ENCODE peak calls at places on chromosome 20, in four cellular contexts. E, U, Q and V are unnamed samples. For H3K4me1 and H3K36me3, the result is how much of the 10 kb centered on the place peaks cover.

GRCh38 chr20:4709261-4710105 is 12.2 kb upstream of the PRND start:
- DNase-seq in Q (no peak), E (no peak), U (no peak), V (no peak)

GRCh38 chr20:3741846-3742458 is 9.5 kb downstream of the HSPA12B start:
- DNase-seq in U (no peak), E (no peak), Q (no peak), V (no peak)

GRCh38 chr20:36988494-36988966 is 37.0 kb upstream of the SAMHD1 start:
- DNase-seq in Q (no peak), E (peak), U (no peak), V (peak)

GRCh38 chr20:38134427-38135281 is 30.4 kb downstream of the TGM2 start:
- DNase-seq in Q (no peak), E (no peak), U (no peak), V (peak)

GRCh38 chr20:9829835-9830234 is 9.0 kb downstream of the PAK5 start:
- DNase-seq in E (no peak), Q (no peak), U (no peak), V (no peak)

GRCh38 chr20:36849333-36850065 is 26.4 kb upstream of the TLDC2 start:
- DNase-seq in Q (no peak), E (no peak), U (no peak), V (no peak)

GRCh38 chr20:50121858-50122271 is 8.9 kb upstream of the UBE2V1 start:
- DNase-seq in Q (no peak), U (no peak), E (no peak), V (no peak)

GRCh38 chr20:49545572-49545971 is 22.4 kb downstream of the PTGIS start:
- DNase-seq in U (no peak), E (no peak), Q (no peak), V (no peak)

GRCh38 chr20:61299613-61300012 is 47.6 kb downstream of the CDH4 start:
- DNase-seq in E (no peak), Q (no peak), U (no peak), V (no peak)

GRCh38 chr20:45011108-45011526 is 44.8 kb downstream of the STK4 start:
- DNase-seq in Q (no peak), E (peak), U (peak), V (peak)
- H3K4me1 ChIP-seq in Q (under half), E (half or more), U (under half), V (under half)

DNA sequence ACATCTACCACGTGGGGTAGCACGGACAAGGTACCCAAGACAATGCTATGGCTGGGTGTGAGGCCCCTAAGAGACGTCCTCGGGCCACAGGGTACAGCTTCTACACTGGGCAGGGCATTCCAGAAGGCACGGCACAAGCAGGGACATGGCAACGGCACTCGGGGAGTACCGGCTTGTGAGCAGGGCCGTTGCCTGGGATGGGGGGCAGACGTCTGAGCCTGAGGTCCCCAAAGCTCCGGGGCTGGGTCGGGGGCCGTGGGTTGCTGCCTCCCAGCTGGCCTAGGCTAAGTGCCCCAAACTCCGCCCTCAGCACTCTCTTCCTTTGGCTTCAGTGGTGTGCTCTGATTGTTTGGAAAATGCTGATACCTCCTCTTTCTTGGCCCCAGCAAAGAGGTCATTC is 110.6 kb downstream of the SULF2 start:
- DNase-seq in E (no peak), U (no peak), Q (no peak), V (no peak)
- H3K36me3 ChIP-seq in E (under half), U (under half), Q (under half), V (under half)

DNA sequence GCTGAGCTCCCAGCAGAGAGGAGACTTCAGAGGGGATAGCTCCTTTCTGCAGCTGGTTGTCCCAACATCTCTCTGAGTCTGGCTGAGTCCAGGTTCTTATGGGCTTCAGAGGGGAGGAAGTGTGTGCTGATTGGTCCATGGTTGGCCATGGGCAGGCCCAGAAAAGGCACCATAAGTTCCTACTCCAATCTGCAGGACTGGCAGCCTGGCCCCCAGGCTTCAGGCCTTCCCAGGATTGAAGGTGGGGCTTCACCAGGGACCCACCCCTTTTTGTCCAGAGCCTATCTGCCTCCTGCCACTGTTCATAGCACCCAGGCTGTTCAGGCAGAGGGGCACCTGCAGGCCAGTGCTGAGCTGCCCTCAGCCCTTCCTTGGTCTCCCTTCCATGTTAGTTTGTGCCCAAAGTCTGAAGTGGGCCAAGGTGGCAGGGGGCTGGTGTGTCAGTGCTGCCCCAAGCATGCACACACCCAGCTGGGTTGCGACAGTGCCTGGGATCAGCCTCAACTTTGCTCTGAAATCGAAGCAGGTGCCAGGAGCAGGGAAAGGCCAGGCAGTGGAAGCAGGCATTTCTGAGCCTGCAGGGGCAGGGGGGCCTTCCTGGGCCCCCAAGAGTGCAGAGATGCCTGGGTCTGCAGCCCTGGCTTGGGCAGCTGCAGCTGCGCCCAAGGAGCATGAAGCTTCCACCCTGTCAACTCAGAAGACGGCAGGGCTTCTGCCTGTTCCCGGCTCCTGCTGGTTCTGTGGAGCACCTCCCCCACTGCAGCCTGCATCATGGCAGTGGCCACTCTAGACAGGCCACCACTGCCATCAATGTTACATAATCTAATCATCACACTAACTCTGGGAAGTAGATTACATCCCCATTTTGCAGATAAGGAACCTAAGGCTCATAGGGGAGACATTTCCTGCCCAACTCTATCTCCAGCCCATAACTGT is 21.4 kb upstream of the TOP1 start:
- DNase-seq in U (no peak), E (no peak), Q (no peak), V (no peak)
- H3K4me1 ChIP-seq in U (under half), E (under half), Q (under half), V (under half)

GRCh38 chr20:51509208-51509607 is 33.3 kb downstream of the NFATC2 start:
- DNase-seq in E (no peak), U (no peak), Q (no peak), V (no peak)
- H3K36me3 ChIP-seq in E (under half), U (under half), Q (under half), V (under half)

GRCh38 chr20:53579581-53580375 is 13.9 kb downstream of the ZNF217 start:
- DNase-seq in E (peak), U (no peak), Q (peak), V (peak)

GRCh38 chr20:53579266-53579580 is 14.4 kb downstream of the ZNF217 start:
- DNase-seq in E (no peak), Q (no peak), U (no peak), V (no peak)

GRCh38 chr20:53581444-53582311 is 12.0 kb downstream of the ZNF217 start:
- DNase-seq in U (no peak), E (peak), Q (no peak), V (peak)

GRCh38 chr20:53578492-53579222 is 15.0 kb downstream of the ZNF217 start:
- DNase-seq in U (no peak), Q (no peak), E (peak), V (peak)

DNA sequence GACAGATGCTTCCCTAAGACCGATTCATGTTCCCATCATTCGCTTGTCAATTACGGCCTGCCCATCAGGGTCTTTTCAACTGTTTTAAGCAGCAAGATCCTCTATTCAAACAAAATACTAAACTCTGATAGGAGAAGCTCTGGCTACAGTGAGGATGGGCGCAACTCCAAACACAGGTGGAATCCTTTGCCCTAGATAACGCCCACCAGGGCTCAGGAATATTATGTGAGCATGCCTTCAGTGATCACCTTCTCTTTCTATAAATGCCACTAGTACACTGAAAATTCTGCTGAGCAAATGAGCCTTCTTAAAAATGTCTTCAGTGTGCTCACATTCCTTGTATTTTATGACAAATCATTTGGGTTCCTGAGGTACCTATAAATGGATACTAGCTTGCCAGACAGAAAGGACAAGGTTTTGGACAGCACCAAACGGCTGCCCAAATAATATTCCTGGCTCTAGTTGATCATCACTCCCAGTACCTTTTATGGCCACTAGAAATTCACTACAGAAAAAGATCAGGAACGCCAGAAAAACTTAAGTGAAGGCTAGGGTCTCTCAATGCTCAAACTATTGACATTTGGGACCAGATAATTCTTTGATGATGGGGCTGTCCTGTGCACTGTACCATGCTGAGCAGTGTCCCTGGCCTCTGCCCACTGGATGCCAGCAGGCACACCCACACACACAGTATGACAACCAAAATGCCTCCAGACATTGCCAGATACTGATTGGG is 13.1 kb downstream of the ZNF217 start:
- DNase-seq in Q (no peak), U (no peak), E (no peak), V (no peak)
- H3K4me1 ChIP-seq in Q (under half), U (half or more), E (half or more), V (under half)

GRCh38 chr20:25277051-25277801 is 29.3 kb downstream of the PYGB start:
- DNase-seq in U (peak), E (no peak), Q (peak), V (peak)
- H3K36me3 ChIP-seq in U (half or more), E (under half), Q (half or more), V (half or more)

GRCh38 chr20:58694241-58695083 is 1.9 kb downstream of the NPEPL1 start:
- DNase-seq in Q (no peak), U (peak), E (no peak), V (peak)
- H3K4me1 ChIP-seq in Q (under half), U (under half), E (under half), V (under half)

GRCh38 chr20:45407067-45407745 is 883 bp upstream of the DBNDD2 start:
- DNase-seq in U (peak), Q (peak), E (no peak), V (peak)
- H3K36me3 ChIP-seq in U (under half), Q (under half), E (under half), V (under half)